ENCODE peak calls at places on chromosomes 16 and 17, in ten cellular contexts. N is OCI-M1; C is GM23248; H is midbrain; A is NCI-H774; Q is CD8-positive, alpha-beta memory T cell; L is RWPE1; O is NCI-H345; I is colonic mucosa; W is HFFc6. U is an unnamed sample.

GRCh38 chr16:7651803-7652570 is 319.3 kb downstream of the RBFOX1 start:
- DNase-seq in Q (no peak), L (no peak), W (no peak), N (no peak), C (no peak), H (no peak), I (no peak), O (no peak), A (no peak), U (no peak)

GRCh38 chr16:75627856-75628255 is 4.8 kb upstream of the ADAT1 start:
- DNase-seq in H (no peak), I (no peak), Q (no peak), A (no peak), L (no peak), N (no peak), O (no peak), C (no peak), W (no peak), U (no peak)

GRCh38 chr16:11497329-11497805 is 89.4 kb downstream of the LITAF start:
- DNase-seq in W (peak), A (peak), Q (no peak), N (no peak), O (peak), C (peak), L (peak), I (peak), H (peak), U (no peak)

GRCh38 chr16:616771-617586 is 13.8 kb upstream of the WFIKKN1 start:
- DNase-seq in C (no peak), L (no peak), H (no peak), O (no peak), A (no peak), W (no peak), I (no peak), N (no peak), Q (no peak), U (no peak)

GRCh38 chr17:17313350-17313991 is 10.3 kb downstream of the NT5M start:
- DNase-seq in N (peak), L (peak), I (peak), A (no peak), Q (peak), C (peak), H (no peak), O (no peak), W (no peak), U (peak)

GRCh38 chr17:13601776-13602551 is at the start of gene HS3ST3A1:
- DNase-seq in H (no peak), L (peak), Q (no peak), C (peak), O (no peak), A (no peak), I (peak), W (peak), N (peak), U (no peak)

GRCh38 chr17:47239663-47240374 is 13.8 kb upstream of the ITGB3 start:
- DNase-seq in W (peak), L (peak), O (peak), A (no peak), N (peak), I (peak), H (peak), C (peak), Q (no peak), U (no peak)

GRCh38 chr17:2697611-2698162 is 13.9 kb downstream of the CLUH start:
- DNase-seq in W (no peak), A (no peak), I (no peak), Q (no peak), O (no peak), N (no peak), C (no peak), H (no peak), L (no peak), U (no peak)

GRCh38 chr16:68444058-68444657 is 4.2 kb downstream of the SMPD3 start:
- DNase-seq in A (no peak), O (no peak), W (peak), L (peak), I (peak), C (peak), H (no peak), Q (no peak), N (peak), U (no peak)

GRCh38 chr16:50103764-50104163 is 38.0 kb downstream of the HEATR3 start:
- DNase-seq in A (no peak), Q (no peak), N (no peak), C (peak), H (no peak), I (no peak), O (no peak), W (peak), L (no peak), U (no peak)

GRCh38 chr16:27642753-27643152 is 92.8 kb downstream of the KATNIP start:
- DNase-seq in I (no peak), L (no peak), N (peak), Q (no peak), C (peak), A (no peak), O (no peak), H (peak), W (peak), U (no peak)

GRCh38 chr17:80882926-80883685 is 108.5 kb upstream of the CHMP6 start:
- DNase-seq in I (no peak), N (no peak), W (no peak), C (no peak), Q (no peak), L (no peak), H (no peak), O (no peak), A (no peak), U (no peak)